ENCODE peak calls at places on chromosomes 1 and 21, in nine cellular contexts. U is tibial artery, B is left ventricle myocardium inferior, J is heart left ventricle, N is IMR-90, T is HCT116, P is PC-3, C is spleen, L is upper lobe of right lung. D is an unnamed sample. For H3K36me3 and H3K4me1, the result is how much of the 10 kb centered on the place peaks cover.

GRCh38 chr1:111369645-111370044 is 57.9 kb downstream of the OVGP1 start:
- DNase-seq in T (no peak), C (no peak), B (no peak), L (no peak), J (no peak), P (no peak), N (no peak), U (no peak), D (no peak)

GRCh38 chr1:48610628-48611542 is 138.9 kb upstream of the SPATA6 start:
- DNase-seq in T (no peak), C (no peak), L (peak), P (no peak), B (peak), N (no peak), J (peak), U (no peak), D (no peak)

GRCh38 chr1:173560300-173560699 is 42.6 kb downstream of the SLC9C2 start:
- DNase-seq in L (no peak), P (no peak), B (no peak), T (no peak), C (no peak), U (no peak), J (no peak), N (no peak), D (no peak)

GRCh38 chr1:246577082-246577719 is 10.9 kb downstream of the CNST start:
- DNase-seq in B (no peak), P (no peak), C (no peak), N (no peak), U (no peak), T (no peak), L (no peak), J (no peak), D (no peak)

GRCh38 chr21:9735421-9735961 is 785.9 kb upstream of the TPTE start:
- DNase-seq in C (peak), N (no peak), P (no peak), B (no peak), J (no peak), T (no peak), L (no peak), U (no peak), D (no peak)

GRCh38 chr21:33362044-33362555 is 37.3 kb downstream of the IFNAR1 start:
- DNase-seq in L (no peak), C (peak), T (no peak), U (no peak), P (peak), J (no peak), N (no peak), B (no peak), D (no peak)

GRCh38 chr1:19552291-19553010 is 67.1 kb upstream of the CAPZB start:
- DNase-seq in C (no peak), L (no peak), T (no peak), N (no peak), U (no peak), B (no peak), P (no peak), J (no peak), D (no peak)

GRCh38 chr1:23423415-23424170 is 955 bp downstream of the TCEA3 start:
- DNase-seq in J (peak), T (no peak), N (no peak), C (no peak), U (no peak), L (peak), B (no peak), P (peak), D (no peak)

GRCh38 chr1:9628541-9629444 is 22.7 kb upstream of the PIK3CD start:
- DNase-seq in U (no peak), L (no peak), P (no peak), T (no peak), N (no peak), B (no peak), J (no peak), C (peak), D (no peak)

GRCh38 chr1:232966663-232967062 is 16.3 kb downstream of the NTPCR start:
- DNase-seq in J (no peak), U (no peak), P (no peak), C (no peak), N (no peak), T (no peak), L (no peak), B (no peak), D (no peak)

GRCh38 chr1:234745844-234746797 is 136.1 kb upstream of the IRF2BP2 start:
- DNase-seq in N (peak), P (peak), U (no peak), C (no peak), B (no peak), T (no peak), J (no peak), L (no peak), D (peak)

GRCh38 chr1:230861970-230862595 is 6.2 kb downstream of the C1orf198 start:
- DNase-seq in U (no peak), N (peak), T (no peak), B (peak), J (peak), L (no peak), C (peak), P (no peak), D (no peak)

GRCh38 chr1:11568687-11569086 is 85.5 kb downstream of the FBXO2 start:
- DNase-seq in U (no peak), N (no peak), B (no peak), L (no peak), P (peak), J (no peak), T (no peak), C (no peak), D (no peak)

GRCh38 chr1:236143104-236143948 is 987 bp downstream of the GPR137B start:
- DNase-seq in T (no peak), N (peak), U (no peak), L (no peak), C (peak), P (peak), J (no peak), B (no peak), D (no peak)

GRCh38 chr1:62437273-62437945 is 560 bp downstream of the USP1 start:
- DNase-seq in N (no peak), T (no peak), P (no peak), L (no peak), B (no peak), U (peak), C (no peak), J (no peak), D (peak)

GRCh38 chr1:177274687-177275211 is 104.0 kb downstream of the BRINP2 start:
- DNase-seq in N (peak), C (no peak), L (peak), J (peak), U (peak), P (peak), B (peak), T (no peak), D (no peak)

GRCh38 chr1:85283475-85284199 is 7.2 kb upstream of the BCL10 start:
- DNase-seq in N (no peak), J (peak), L (peak), U (no peak), T (no peak), C (no peak), B (no peak), P (no peak), D (peak)

GRCh38 chr21:32182449-32182848 is 96.4 kb downstream of the MIS18A start:
- DNase-seq in C (no peak), J (no peak), T (no peak), U (no peak), L (no peak), N (no peak), P (no peak), B (no peak), D (no peak)

GRCh38 chr1:210299501-210299900 is 29.2 kb upstream of the HHAT start:
- DNase-seq in J (no peak), U (no peak), P (no peak), B (no peak), T (no peak), C (no peak), N (no peak), L (no peak), D (no peak)

GRCh38 chr1:113396585-113396984 is 6.3 kb downstream of the MAGI3 start:
- DNase-seq in P (peak), J (no peak), N (peak), C (no peak), L (no peak), T (peak), B (no peak), U (no peak), D (no peak)

GRCh38 chr1:109849670-109850069 is 61.0 kb upstream of the CSF1 start:
- DNase-seq in C (no peak), T (no peak), N (no peak), J (no peak), L (no peak), B (no peak), U (no peak), P (no peak), D (no peak)

GRCh38 chr1:202967684-202968281 is 726 bp upstream of the CYB5R1 start:
- DNase-seq in P (no peak), J (no peak), T (no peak), C (no peak), U (no peak), N (no peak), B (no peak), L (no peak), D (no peak)

GRCh38 chr1:41672173-41672572 is 187.7 kb upstream of the EDN2 start:
- DNase-seq in C (peak), L (peak), B (no peak), N (peak), T (peak), J (no peak), P (peak), U (no peak), D (no peak)

GRCh38 chr1:162250004-162250730 is 126.5 kb downstream of the SPATA46 start:
- DNase-seq in J (no peak), N (no peak), U (no peak), T (no peak), C (no peak), L (no peak), B (no peak), P (no peak), D (no peak)

GRCh38 chr1:107622975-107623374 is 342.0 kb downstream of the VAV3 start:
- DNase-seq in L (no peak), N (peak), T (no peak), C (no peak), U (no peak), B (no peak), P (peak), J (no peak), D (no peak)

GRCh38 chr1:76294470-76295194 is 220.1 kb downstream of the ST6GALNAC3 start:
- DNase-seq in U (no peak), C (no peak), N (no peak), T (no peak), B (no peak), J (no peak), L (no peak), P (no peak), D (peak)

GRCh38 chr1:85463666-85464496 is 1.1 kb downstream of the DDAH1 start:
- DNase-seq in B (no peak), C (no peak), P (no peak), T (no peak), J (no peak), N (no peak), L (no peak), U (no peak), D (peak)

GRCh38 chr1:162193815-162194214 is 124.3 kb downstream of the NOS1AP start:
- DNase-seq in P (no peak), U (no peak), T (no peak), L (no peak), B (peak), N (no peak), C (no peak), J (peak), D (no peak)

GRCh38 chr1:146012703-146013565 is 8.6 kb downstream of the HJV start:
- DNase-seq in J (no peak), B (no peak), L (no peak), P (peak), N (peak), U (no peak), C (no peak), T (peak), D (peak)

GRCh38 chr1:10755977-10756521 is 40.4 kb downstream of the CASZ1 start:
- DNase-seq in C (peak), L (peak), P (peak), N (no peak), B (peak), J (peak), T (no peak), U (no peak), D (peak)

GRCh38 chr1:32361674-32362473 is 411 bp downstream of the FAM229A start:
- DNase-seq in J (peak), T (no peak), B (peak), N (no peak), C (peak), P (no peak), U (peak), L (peak), D (peak)

GRCh38 chr1:30641557-30642353 is 81.6 kb downstream of the MATN1 start:
- DNase-seq in C (no peak), P (no peak), T (no peak), L (peak), J (no peak), U (no peak), N (no peak), B (no peak), D (no peak)
- TF ChIP-seq CTCF in C (no peak), P (no peak), T (no peak), L (no peak), J (no peak), U (no peak), N (no peak), B (no peak), D (no peak)

DNA sequence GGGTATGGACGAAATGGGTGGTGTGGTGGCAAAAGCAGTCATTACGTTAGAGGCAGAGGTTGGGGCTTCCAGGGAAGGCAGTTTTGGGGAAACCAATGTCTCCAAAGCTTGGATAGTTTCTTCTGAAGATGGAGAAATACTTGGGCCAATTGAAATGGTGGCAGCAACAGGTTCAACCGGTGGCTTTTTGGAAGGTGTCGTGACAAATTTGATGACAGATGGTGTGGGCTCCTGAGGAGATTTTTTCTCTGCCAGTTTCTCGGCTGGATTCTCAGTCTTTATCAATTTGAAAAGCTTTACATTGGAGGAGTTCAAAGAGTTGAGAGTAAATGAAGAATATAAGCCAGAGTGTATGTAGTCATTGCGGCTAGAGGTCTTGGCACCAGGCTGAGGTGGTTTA is 11.5 kb downstream of the ELK4 start:
- DNase-seq in P (no peak), L (no peak), U (no peak), N (no peak), C (no peak), T (no peak), B (no peak), J (no peak), D (no peak)
- H3K36me3 ChIP-seq in P (half or more), L (half or more), U (half or more), N (under half), C (half or more), T (under half), B (half or more), J (under half), D (half or more)

GRCh38 chr21:42121792-42122191 is 50.7 kb downstream of the UMODL1 start:
- DNase-seq in P (peak), L (no peak), T (no peak), J (no peak), U (no peak), B (no peak), N (no peak), C (peak), D (no peak)
- H3K4me1 ChIP-seq in P (under half), L (under half), T (under half), J (under half), U (under half), B (under half), N (under half), C (under half), D (under half)

DNA sequence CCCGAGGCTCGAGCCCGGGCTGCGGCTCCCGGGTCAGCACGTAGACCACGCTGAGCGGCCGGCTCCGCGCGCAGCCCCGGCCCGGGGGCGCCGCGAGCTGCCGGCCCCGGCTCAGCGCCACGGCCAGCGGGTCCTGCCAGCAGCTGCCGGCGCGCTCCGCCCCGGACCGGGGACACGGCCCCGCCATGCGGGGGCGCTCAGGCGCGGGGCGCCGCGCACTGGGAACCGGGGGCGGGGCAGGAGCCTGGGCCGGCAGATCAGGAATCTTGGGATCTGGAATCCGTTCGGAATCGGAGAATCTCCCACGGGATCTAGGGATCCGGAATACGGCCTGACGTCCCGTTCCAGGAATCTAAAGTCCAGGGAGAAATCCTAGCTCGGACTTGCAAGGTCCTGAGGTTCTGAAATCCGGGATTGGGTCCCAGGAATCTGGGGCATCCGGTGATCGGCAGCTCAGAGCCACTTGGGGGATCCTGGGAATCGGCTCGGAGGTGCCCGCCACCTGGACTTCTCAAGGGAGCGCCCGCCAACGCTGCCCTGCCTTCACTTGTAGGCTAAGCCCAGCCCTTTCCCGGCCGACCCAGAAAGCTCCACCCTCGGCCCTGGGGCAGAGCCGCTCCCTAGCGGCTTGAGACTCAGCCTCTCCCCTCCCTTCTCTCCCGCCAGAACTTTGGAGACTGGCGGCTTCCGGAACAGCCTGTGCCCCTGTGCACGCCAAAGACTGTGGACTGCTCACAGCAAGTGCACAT is at the start of gene MAP3K6:
- DNase-seq in L (peak), J (peak), C (peak), T (peak), B (peak), N (peak), P (peak), U (peak), D (peak)
- TF ChIP-seq CTCF in L (peak), J (peak), C (no peak), T (peak), B (peak), N (peak), P (peak), U (peak), D (peak)